ENCODE peak calls at places on chromosomes 11 and 22, in nine cellular contexts. F is fibroblast of lung, J is mesenchymal stem cell, U is neural progenitor cell, O is IMR-90, I is HCT116, N is K562, G is mammary epithelial cell, X is neuronal stem cell. S is an unnamed sample.

GRCh38 chr22:39205344-39206021 is 39.3 kb downstream of the PDGFB start:
- DNase-seq in F (peak), J (peak), U (no peak), O (peak), I (peak), N (peak), G (peak), X (no peak), S (peak)

GRCh38 chr22:22369962-22370265 is 125.3 kb downstream of the VPREB1 start:
- DNase-seq in F (no peak), J (no peak), U (no peak), O (no peak), I (no peak), N (peak), G (no peak), X (no peak), S (no peak)

GRCh38 chr11:132351050-132351449 is 980.6 kb downstream of the NTM start:
- DNase-seq in F (no peak), J (no peak), U (no peak), O (no peak), I (no peak), N (no peak), G (no peak), X (no peak), S (no peak)

GRCh38 chr22:23696326-23696851 is 5.6 kb downstream of the RGL4 start:
- DNase-seq in F (no peak), J (no peak), U (no peak), O (peak), I (no peak), N (no peak), G (no peak), X (no peak), S (peak)

GRCh38 chr11:8948901-8949300 is 6.1 kb upstream of the ASCL3 start:
- DNase-seq in F (no peak), J (no peak), U (peak), O (no peak), I (no peak), N (no peak), G (no peak), X (no peak), S (no peak)

GRCh38 chr11:57214494-57214893 is 22.6 kb downstream of the APLNR start:
- DNase-seq in F (peak), J (peak), U (no peak), O (peak), I (no peak), N (no peak), G (peak), X (no peak), S (peak)

GRCh38 chr11:702731-703461 is 3.1 kb upstream of the EPS8L2 start:
- DNase-seq in F (no peak), J (no peak), U (no peak), O (no peak), I (no peak), N (no peak), G (peak), X (no peak), S (no peak)

GRCh38 chr11:116849491-116849890 is 12.1 kb upstream of the APOA1 start:
- DNase-seq in F (no peak), J (no peak), U (no peak), O (no peak), I (no peak), N (no peak), G (no peak), X (no peak), S (no peak)

GRCh38 chr11:47577460-47578041 is 1.2 kb downstream of the KBTBD4 start:
- DNase-seq in F (no peak), J (no peak), U (no peak), O (no peak), I (no peak), N (no peak), G (peak), X (no peak), S (no peak)

GRCh38 chr22:47213571-47214230 is 451.3 kb downstream of the TBC1D22A start:
- DNase-seq in F (peak), J (no peak), U (peak), O (no peak), I (peak), N (peak), G (no peak), X (no peak), S (no peak)

GRCh38 chr22:47152938-47153337 is 390.5 kb downstream of the TBC1D22A start:
- DNase-seq in F (no peak), J (no peak), U (no peak), O (peak), I (no peak), N (no peak), G (no peak), X (no peak), S (peak)

GRCh38 chr11:69654001-69654659 is 13.2 kb downstream of the CCND1 start:
- DNase-seq in F (no peak), J (no peak), U (no peak), O (no peak), I (no peak), N (no peak), G (no peak), X (no peak), S (no peak)

GRCh38 chr11:70495351-70496310 is 97.3 kb downstream of the CTTN start:
- DNase-seq in F (no peak), J (no peak), U (no peak), O (no peak), I (no peak), N (no peak), G (no peak), X (no peak), S (no peak)

GRCh38 chr11:61609970-61610347 is 29.1 kb upstream of the SYT7 start:
- DNase-seq in F (no peak), J (no peak), U (peak), O (no peak), I (no peak), N (no peak), G (peak), X (no peak), S (no peak)

GRCh38 chr11:11389238-11389637 is 36.2 kb upstream of the CSNK2A3 start:
- DNase-seq in F (no peak), J (no peak), U (no peak), O (no peak), I (no peak), N (no peak), G (no peak), X (no peak), S (no peak)

GRCh38 chr11:27081056-27081455 is 40.4 kb downstream of the BBOX1 start:
- DNase-seq in F (peak), J (no peak), U (no peak), O (peak), I (no peak), N (no peak), G (peak), X (no peak), S (peak)

GRCh38 chr22:25069758-25070461 is 117.4 kb downstream of the KIAA1671 start:
- DNase-seq in F (no peak), J (peak), U (no peak), O (no peak), I (no peak), N (no peak), G (no peak), X (no peak), S (no peak)

GRCh38 chr11:114307524-114308203 is 11.5 kb downstream of the NNMT start:
- DNase-seq in F (peak), J (peak), U (no peak), O (peak), I (no peak), N (peak), G (peak), X (no peak), S (peak)

GRCh38 chr22:46052801-46053562 is 76.0 kb upstream of the WNT7B start:
- DNase-seq in F (peak), J (no peak), U (no peak), O (no peak), I (no peak), N (no peak), G (peak), X (no peak), S (peak)

GRCh38 chr22:17481424-17481823 is 81.9 kb upstream of the SLC25A18 start:
- DNase-seq in F (no peak), J (no peak), U (no peak), O (no peak), I (no peak), N (no peak), G (no peak), X (no peak), S (no peak)

GRCh38 chr22:38923463-38924196 is 33.8 kb upstream of the APOBEC3A start:
- DNase-seq in F (peak), J (peak), U (peak), O (peak), I (peak), N (peak), G (peak), X (no peak), S (peak)

GRCh38 chr22:38313384-38313955 is 3.8 kb downstream of the CSNK1E start:
- DNase-seq in F (peak), J (peak), U (peak), O (peak), I (no peak), N (no peak), G (peak), X (no peak), S (peak)

GRCh38 chr11:59247535-59248227 is 35.0 kb upstream of the MPEG1 start:
- DNase-seq in F (peak), J (no peak), U (no peak), O (peak), I (no peak), N (no peak), G (peak), X (no peak), S (no peak)

GRCh38 chr11:44417756-44418437 is 108.0 kb upstream of the ALX4 start:
- DNase-seq in F (no peak), J (no peak), U (no peak), O (no peak), I (no peak), N (no peak), G (peak), X (no peak), S (no peak)

GRCh38 chr11:35943761-35944502 is at the start of gene LDLRAD3:
- DNase-seq in F (peak), J (peak), U (peak), O (peak), I (peak), N (peak), G (peak), X (peak), S (peak)

GRCh38 chr22:37103151-37103550 is 6.4 kb downstream of the TMPRSS6 start:
- DNase-seq in F (no peak), J (no peak), U (no peak), O (no peak), I (no peak), N (no peak), G (no peak), X (no peak), S (no peak)

GRCh38 chr22:30423296-30423958 is 2.1 kb upstream of the MTFP1 start:
- DNase-seq in F (no peak), J (no peak), U (no peak), O (no peak), I (no peak), N (no peak), G (peak), X (no peak), S (no peak)

GRCh38 chr22:24592144-24592845 is 578 bp downstream of the LRRC75B start:
- DNase-seq in F (peak), J (peak), U (peak), O (no peak), I (no peak), N (no peak), G (no peak), X (peak), S (peak)

GRCh38 chr11:3340025-3340424 is 38.9 kb downstream of the ZNF195 start:
- DNase-seq in F (peak), J (peak), U (no peak), O (peak), I (peak), N (peak), G (peak), X (no peak), S (peak)

GRCh38 chr11:121351089-121351488 is 58.5 kb downstream of the SC5D start:
- DNase-seq in F (no peak), J (no peak), U (no peak), O (no peak), I (no peak), N (no peak), G (no peak), X (no peak), S (no peak)

GRCh38 chr11:1776944-1777715 is 13.4 kb upstream of the CTSD start:
- DNase-seq in F (no peak), J (no peak), U (no peak), O (no peak), I (no peak), N (no peak), G (no peak), X (no peak), S (no peak)

GRCh38 chr11:62540804-62541671 is 5.6 kb downstream of the AHNAK start:
- DNase-seq in F (no peak), J (peak), U (no peak), O (peak), I (no peak), N (no peak), G (no peak), X (no peak), S (no peak)

GRCh38 chr22:48889887-48890692 is 937.6 kb downstream of the BRD1 start:
- DNase-seq in F (no peak), J (no peak), U (no peak), O (no peak), I (no peak), N (no peak), G (no peak), X (no peak), S (no peak)

GRCh38 chr22:44179989-44180705 is 578 bp upstream of the PARVG start:
- DNase-seq in F (no peak), J (no peak), U (no peak), O (no peak), I (no peak), N (no peak), G (no peak), X (no peak), S (no peak)

GRCh38 chr11:46001427-46002049 is 79.1 kb downstream of the LARGE2 start:
- DNase-seq in F (no peak), J (peak), U (peak), O (peak), I (no peak), N (no peak), G (no peak), X (peak), S (peak)

GRCh38 chr22:27011131-27011530 is 353.7 kb downstream of the MIAT start:
- DNase-seq in F (no peak), J (no peak), U (no peak), O (no peak), I (no peak), N (no peak), G (no peak), X (no peak), S (peak)

GRCh38 chr22:38881997-38882396 is 10.0 kb upstream of the CBX6 start:
- DNase-seq in F (no peak), J (no peak), U (no peak), O (no peak), I (no peak), N (no peak), G (no peak), X (no peak), S (no peak)

GRCh38 chr11:69115586-69116560 is 39.9 kb upstream of the SMIM38 start:
- DNase-seq in F (peak), J (no peak), U (no peak), O (no peak), I (no peak), N (no peak), G (no peak), X (no peak), S (peak)

GRCh38 chr11:132588366-132588765 is 943.9 kb downstream of the OPCML start:
- DNase-seq in F (peak), J (no peak), U (no peak), O (peak), I (no peak), N (no peak), G (no peak), X (no peak), S (peak)

GRCh38 chr11:119169272-119169719 is 771 bp downstream of the NLRX1 start:
- DNase-seq in F (peak), J (no peak), U (peak), O (no peak), I (peak), N (no peak), G (peak), X (peak), S (peak)
- H2AFZ ChIP-seq in F (peak), J (peak), U (peak), O (peak), I (no peak), N (peak), G (peak), X (peak), S (peak)

DNA sequence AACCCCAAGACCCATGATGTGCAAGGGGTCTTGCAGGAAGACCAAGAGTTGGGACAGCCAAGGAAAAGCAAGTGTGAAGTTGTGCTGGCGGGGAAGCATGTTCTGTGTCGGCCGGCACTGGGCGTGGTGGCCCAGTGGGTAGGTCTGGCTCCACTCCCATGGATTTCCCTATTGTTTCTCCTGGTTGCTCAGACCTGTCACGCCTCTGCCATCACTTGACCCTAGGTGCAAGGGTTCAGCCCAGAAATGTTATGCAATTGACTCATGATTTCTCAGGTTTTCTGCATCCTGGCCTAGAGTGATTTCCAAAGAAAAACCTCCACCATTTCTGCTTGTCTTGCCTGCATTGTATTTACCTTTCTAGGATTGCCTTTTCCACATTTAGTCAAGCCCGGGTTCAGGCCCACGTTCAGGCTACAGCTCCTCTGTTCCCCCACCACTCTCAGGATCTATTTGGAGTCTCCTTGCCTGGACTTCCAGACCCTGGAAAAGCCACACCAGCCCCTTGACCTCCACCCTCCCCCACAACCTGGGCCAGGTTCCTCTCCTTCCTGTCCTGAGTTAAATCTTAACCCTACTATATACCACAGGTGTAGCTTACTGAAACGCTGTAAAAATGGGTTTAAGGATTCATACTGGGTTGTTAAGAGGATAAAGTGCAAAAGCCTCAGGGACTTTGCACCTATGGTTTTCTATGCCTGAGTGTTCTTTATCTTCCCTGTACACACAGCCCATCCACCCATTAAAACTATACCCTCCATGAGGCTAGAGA is 17.5 kb upstream of the FOLR1 start:
- DNase-seq in F (no peak), J (no peak), U (no peak), O (no peak), I (no peak), N (no peak), G (peak), X (no peak), S (no peak)
- H3K9ac ChIP-seq in F (no peak), J (no peak), U (no peak), O (no peak), I (no peak), N (no peak), G (no peak), X (no peak), S (no peak)

DNA sequence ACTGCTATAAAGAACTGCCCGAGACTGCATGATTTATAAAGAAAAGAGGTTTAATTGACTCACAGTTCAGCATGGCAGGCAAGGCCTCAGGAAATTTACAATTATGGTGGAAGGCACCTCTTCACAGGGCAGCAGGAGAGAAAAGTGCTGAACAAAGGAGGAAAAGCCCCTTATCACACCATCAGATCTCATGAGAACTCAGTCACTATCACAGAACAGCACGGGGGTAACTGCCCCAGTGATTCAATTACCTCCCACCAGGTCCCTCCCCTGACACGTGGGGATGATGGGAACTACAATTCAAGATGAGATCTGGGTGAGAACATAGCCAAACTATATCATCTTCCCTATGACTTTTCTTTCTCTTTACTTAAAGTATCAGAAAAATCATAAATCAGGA is 104.0 kb upstream of the SYN3 start:
- DNase-seq in F (no peak), J (no peak), U (no peak), O (no peak), I (no peak), N (no peak), G (no peak), X (no peak), S (no peak)
- H3K4me3 ChIP-seq in F (no peak), J (no peak), U (no peak), O (no peak), I (no peak), N (no peak), G (no peak), X (no peak), S (no peak)

DNA sequence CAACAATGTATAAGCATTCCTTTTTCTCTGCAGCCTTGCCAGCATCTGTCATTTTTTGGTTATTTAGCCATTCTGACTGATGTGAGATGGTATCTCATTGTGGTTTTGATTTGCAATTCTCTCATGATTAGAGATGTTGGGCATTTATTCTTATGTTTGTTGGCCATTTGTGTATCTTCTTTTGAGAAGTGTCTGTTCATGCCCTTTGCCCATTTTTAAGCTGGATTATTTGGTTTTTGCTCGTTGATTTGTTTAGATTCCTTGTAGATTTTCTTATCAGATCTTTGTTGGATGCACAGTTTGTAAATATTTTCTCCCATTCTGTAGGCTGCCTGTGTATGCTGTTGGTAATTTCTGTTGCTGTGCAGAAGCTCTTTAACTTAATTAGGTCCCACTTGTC is 259.6 kb upstream of the SESN3 start:
- DNase-seq in F (no peak), J (no peak), U (no peak), O (no peak), I (no peak), N (no peak), G (no peak), X (no peak), S (no peak)
- H2AFZ ChIP-seq in F (no peak), J (no peak), U (no peak), O (no peak), I (no peak), N (no peak), G (no peak), X (no peak), S (no peak)

DNA sequence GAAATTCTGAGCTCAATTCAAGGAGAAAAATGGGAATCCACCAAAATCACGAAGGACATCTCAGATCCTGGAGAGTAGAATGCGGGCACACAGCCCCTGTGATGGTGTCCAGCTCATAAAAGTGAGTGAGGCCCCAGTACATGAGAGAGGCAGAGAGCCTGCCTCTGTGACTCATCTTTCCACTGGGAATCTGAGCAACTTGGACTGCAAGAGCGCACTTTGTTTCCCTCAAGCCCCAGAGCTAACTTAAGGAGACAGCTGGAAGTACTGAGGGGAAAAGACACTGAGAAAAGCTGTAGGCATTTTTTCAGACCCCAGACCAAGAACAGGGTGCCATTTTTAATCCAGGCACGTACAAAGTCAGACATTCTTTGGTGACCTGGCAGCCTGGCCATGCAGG is 273.7 kb downstream of the C11orf87 start:
- DNase-seq in F (peak), J (peak), U (no peak), O (peak), I (no peak), N (no peak), G (peak), X (no peak), S (peak)
- H3K9ac ChIP-seq in F (no peak), J (peak), U (no peak), O (no peak), I (no peak), N (no peak), G (peak), X (no peak), S (no peak)

DNA sequence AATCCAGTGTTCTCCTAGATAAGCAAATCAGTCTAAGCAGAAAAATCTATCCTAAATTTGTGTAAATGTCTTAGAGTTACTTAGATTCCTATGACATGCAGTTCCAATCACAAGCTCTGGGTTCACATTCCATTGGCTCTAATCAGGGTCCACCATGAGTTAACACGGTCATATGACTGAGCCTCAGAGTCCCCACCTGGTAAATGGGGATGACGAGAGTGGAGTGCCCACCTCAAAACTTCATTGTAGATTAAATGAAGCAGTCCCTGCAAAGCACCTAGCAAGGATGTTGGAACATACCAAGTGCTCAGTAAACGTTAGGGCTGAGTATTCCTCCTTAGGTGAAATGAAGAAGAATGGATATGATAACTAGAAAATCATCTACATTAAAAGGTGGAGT is 3.1 kb downstream of the ETS1 start:
- DNase-seq in F (no peak), J (no peak), U (no peak), O (no peak), I (no peak), N (no peak), G (no peak), X (no peak), S (no peak)
- H3K4me3 ChIP-seq in F (no peak), J (no peak), U (no peak), O (no peak), I (no peak), N (no peak), G (no peak), X (no peak), S (no peak)